ENCODE peak calls at places on chromosomes 6 and 20, in seven cellular contexts. U, D, N, P, F, M and R are unnamed samples.

GRCh38 chr20:13119583-13119982 is 101.5 kb upstream of the ISM1 start:
- DNase-seq in U (no peak), D (peak), N (peak), P (no peak), F (no peak), M (peak), R (peak)

GRCh38 chr6:34053721-34054120 is 92.2 kb downstream of the GRM4 start:
- DNase-seq in U (no peak), D (no peak), N (no peak), P (no peak), F (no peak), M (no peak), R (no peak)

GRCh38 chr6:41589223-41589622 is 43.0 kb downstream of the FOXP4 start:
- DNase-seq in U (no peak), D (no peak), N (no peak), P (no peak), F (no peak), M (no peak), R (no peak)

GRCh38 chr20:50335105-50335504 is 144.5 kb downstream of the CEBPB start:
- DNase-seq in U (no peak), D (peak), N (peak), P (peak), F (no peak), M (no peak), R (peak)

GRCh38 chr20:14698125-14698524 is 360.7 kb upstream of the FLRT3 start:
- DNase-seq in U (no peak), D (no peak), N (no peak), P (no peak), F (no peak), M (no peak), R (no peak)

GRCh38 chr20:15673206-15673605 is 900.0 kb downstream of the KIF16B start:
- DNase-seq in U (no peak), D (peak), N (no peak), P (no peak), F (no peak), M (no peak), R (no peak)

GRCh38 chr6:82862543-82862942 is 203.1 kb downstream of the UBE3D start:
- DNase-seq in U (no peak), D (peak), N (no peak), P (no peak), F (no peak), M (no peak), R (no peak)

GRCh38 chr20:44803383-44803941 is 6.9 kb downstream of the RIMS4 start:
- DNase-seq in U (peak), D (no peak), N (peak), P (no peak), F (no peak), M (no peak), R (no peak)

GRCh38 chr20:38181207-38181693 is 16.2 kb upstream of the TGM2 start:
- DNase-seq in U (no peak), D (peak), N (peak), P (peak), F (peak), M (no peak), R (no peak)

GRCh38 chr6:139647001-139647400 is 272.6 kb upstream of the CITED2 start:
- DNase-seq in U (no peak), D (no peak), N (no peak), P (no peak), F (no peak), M (no peak), R (no peak)

GRCh38 chr6:162973975-162974374 is 246.2 kb downstream of the PACRG start:
- DNase-seq in U (no peak), D (no peak), N (no peak), P (no peak), F (no peak), M (no peak), R (no peak)

GRCh38 chr6:501891-502601 is 110.5 kb downstream of the IRF4 start:
- DNase-seq in U (no peak), D (no peak), N (no peak), P (no peak), F (no peak), M (peak), R (no peak)

GRCh38 chr20:39946946-39947345 is 742.1 kb downstream of the MAFB start:
- DNase-seq in U (no peak), D (no peak), N (no peak), P (no peak), F (no peak), M (no peak), R (no peak)

GRCh38 chr6:88662163-88662580 is 301.2 kb downstream of the RNGTT start:
- DNase-seq in U (no peak), D (no peak), N (no peak), P (no peak), F (no peak), M (no peak), R (peak)

GRCh38 chr6:129446272-129446851 is 263.6 kb downstream of the ARHGAP18 start:
- DNase-seq in U (no peak), D (no peak), N (no peak), P (no peak), F (no peak), M (no peak), R (no peak)

GRCh38 chr6:32154514-32155161 is 697 bp downstream of the PPT2 start:
- DNase-seq in U (peak), D (peak), N (peak), P (peak), F (peak), M (peak), R (peak)

GRCh38 chr6:106334646-106335448 is 9.3 kb upstream of the ATG5 start:
- DNase-seq in U (no peak), D (peak), N (peak), P (peak), F (no peak), M (peak), R (peak)

GRCh38 chr6:36099872-36100483 is 30.3 kb upstream of the MAPK13 start:
- DNase-seq in U (no peak), D (no peak), N (no peak), P (no peak), F (no peak), M (no peak), R (no peak)